ENCODE peak calls at places on chromosomes 5 and 9, in nine cellular contexts. H, C, L, Y, O, M, N, T and V are unnamed samples.
A peak's percentile ranks its signal among the peaks of the same experiment; 100 is the strongest.

GRCh38 chr5:95283761-95284511 is 958 bp downstream of the MCTP1 start:
- DNase-seq in H (no peak), C (no peak), L (no peak), Y (no peak), O (no peak), M (peak; percentile 35), N (peak; percentile 26), T (no peak), V (no peak)

GRCh38 chr5:78511116-78511906 is 137.3 kb downstream of the LHFPL2 start:
- DNase-seq in H (peak; percentile 67), C (no peak), L (no peak), Y (no peak), O (peak; percentile 67), M (no peak), N (no peak), T (no peak), V (no peak)

GRCh38 chr9:9631302-9631701 is 981.5 kb downstream of the PTPRD start:
- DNase-seq in H (no peak), C (no peak), L (no peak), Y (no peak), O (no peak), M (no peak), N (peak; percentile 40), T (no peak), V (no peak)

GRCh38 chr5:91417219-91417618 is 34.1 kb upstream of the ARRDC3 start:
- DNase-seq in H (no peak), C (peak; percentile 24), L (no peak), Y (no peak), O (no peak), M (no peak), N (peak; percentile 9), T (no peak), V (no peak)

GRCh38 chr9:38026021-38026809 is 42.8 kb downstream of the SHB start:
- DNase-seq in H (peak; percentile 74), C (peak; percentile 91), L (peak; percentile 29), Y (no peak), O (peak; percentile 54), M (peak; percentile 90), N (peak; percentile 98), T (no peak), V (peak; percentile 77)

GRCh38 chr5:113274836-113275414 is 159.9 kb downstream of the TSSK1B start:
- DNase-seq in H (no peak), C (no peak), L (no peak), Y (no peak), O (no peak), M (no peak), N (no peak), T (peak; percentile 10), V (no peak)

GRCh38 chr5:16916262-16916878 is 19.7 kb downstream of the MYO10 start:
- DNase-seq in H (no peak), C (peak; percentile 55), L (no peak), Y (no peak), O (no peak), M (peak; percentile 91), N (peak; percentile 98), T (no peak), V (peak; percentile 80)

GRCh38 chr9:136542246-136543041 is 3.4 kb downstream of the NOTCH1 start:
- DNase-seq in H (no peak), C (no peak), L (no peak), Y (no peak), O (no peak), M (no peak), N (no peak), T (peak; percentile 40), V (no peak)

GRCh38 chr5:64074533-64074932 is 91.1 kb upstream of the RNF180 start:
- DNase-seq in H (no peak), C (no peak), L (peak; percentile 21), Y (no peak), O (no peak), M (peak; percentile 31), N (peak; percentile 18), T (no peak), V (no peak)

GRCh38 chr5:61010759-61011460 is 65.9 kb downstream of the NDUFAF2 start:
- DNase-seq in H (no peak), C (no peak), L (peak; percentile 8), Y (no peak), O (no peak), M (no peak), N (no peak), T (no peak), V (no peak)

GRCh38 chr9:73583590-73583989 is 431.9 kb downstream of the ANXA1 start:
- DNase-seq in H (no peak), C (no peak), L (no peak), Y (no peak), O (no peak), M (peak; percentile 53), N (peak; percentile 82), T (no peak), V (no peak)

GRCh38 chr5:181053760-181054122 is 13.7 kb downstream of the BTNL9 start:
- DNase-seq in H (no peak), C (no peak), L (no peak), Y (no peak), O (no peak), M (no peak), N (no peak), T (no peak), V (no peak)

GRCh38 chr5:56259002-56259511 is 25.9 kb upstream of the ANKRD55 start:
- DNase-seq in H (no peak), C (peak; percentile 90), L (peak; percentile 63), Y (no peak), O (no peak), M (peak; percentile 91), N (peak; percentile 96), T (no peak), V (no peak)

GRCh38 chr5:168076561-168076991 is 214.9 kb upstream of the WWC1 start:
- DNase-seq in H (no peak), C (peak; percentile 1), L (peak; percentile 16), Y (no peak), O (no peak), M (no peak), N (no peak), T (no peak), V (no peak)

GRCh38 chr9:77826116-77826515 is 178.0 kb upstream of the GNA14 start:
- DNase-seq in H (no peak), C (no peak), L (no peak), Y (no peak), O (no peak), M (no peak), N (no peak), T (no peak), V (no peak)

GRCh38 chr5:10680876-10681481 is 80.1 kb downstream of the DAP start:
- DNase-seq in H (no peak), C (no peak), L (no peak), Y (no peak), O (no peak), M (no peak), N (no peak), T (no peak), V (no peak)

DNA sequence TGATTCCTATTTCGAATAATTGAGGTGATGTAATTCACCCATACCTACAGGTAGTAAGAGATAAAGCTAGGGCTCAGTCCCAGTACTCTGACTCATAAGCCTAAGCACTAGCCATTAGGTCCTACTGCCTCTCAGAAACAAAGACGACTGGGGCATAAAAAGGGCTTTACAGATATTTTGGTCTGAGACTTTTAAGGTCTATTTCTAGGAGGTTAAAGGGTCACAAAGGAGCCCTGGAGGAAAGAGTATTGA is 69.8 kb downstream of the SGCD start:
- DNase-seq in H (no peak), C (no peak), L (no peak), Y (no peak), O (no peak), M (no peak), N (no peak), T (no peak), V (no peak)
- H3K27ac ChIP-seq in H (no peak overlapping the region), C (no peak overlapping the region), L (no peak overlapping the region), Y (no peak overlapping the region), O (peak overlapping the region; percentile 51), M (no peak overlapping the region), N (no peak overlapping the region), T (no peak overlapping the region), V (no peak overlapping the region)

GRCh38 chr5:38716516-38716915 is 129.3 kb upstream of the OSMR start:
- DNase-seq in H (no peak), C (no peak), L (no peak), Y (no peak), O (no peak), M (no peak), N (no peak), T (no peak), V (no peak)

GRCh38 chr5:38719916-38720315 is 125.9 kb upstream of the OSMR start:
- DNase-seq in H (no peak), C (peak; percentile 68), L (no peak), Y (no peak), O (no peak), M (peak; percentile 27), N (peak; percentile 79), T (no peak), V (no peak)

GRCh38 chr5:38719403-38719802 is 126.4 kb upstream of the OSMR start:
- DNase-seq in H (no peak), C (no peak), L (no peak), Y (no peak), O (no peak), M (no peak), N (no peak), T (no peak), V (no peak)

GRCh38 chr5:38720691-38721361 is 125.0 kb upstream of the OSMR start:
- DNase-seq in H (no peak), C (no peak), L (no peak), Y (no peak), O (no peak), M (no peak), N (no peak), T (no peak), V (no peak)

DNA sequence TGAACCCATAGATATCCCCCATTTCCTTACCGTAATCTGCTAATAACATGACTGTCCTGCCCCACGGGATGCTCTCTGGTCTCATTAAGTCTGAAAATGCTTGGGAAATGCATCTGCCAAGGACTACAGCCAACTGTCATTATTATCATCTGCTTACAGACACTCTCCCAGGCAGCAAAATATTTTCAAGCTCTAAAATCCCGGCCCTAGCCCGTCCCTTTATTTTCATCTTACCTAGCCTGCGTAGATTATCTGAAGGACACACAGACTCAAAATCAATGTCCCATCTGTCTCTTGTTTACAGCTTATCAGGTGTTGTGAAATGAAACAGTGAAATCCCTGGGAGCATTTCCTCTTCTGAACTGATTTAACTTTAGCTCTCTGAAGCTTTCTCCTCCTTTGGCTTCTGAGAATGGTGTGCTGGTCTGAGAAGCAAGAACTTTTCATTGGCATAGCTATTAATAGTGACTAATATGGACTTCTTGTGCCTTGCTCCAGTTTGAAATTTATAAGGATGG is 126.9 kb upstream of the OSMR start:
- DNase-seq in H (no peak), C (no peak), L (no peak), Y (no peak), O (no peak), M (no peak), N (no peak), T (no peak), V (no peak)
- H3K27ac ChIP-seq in H (no peak overlapping the region), C (no peak overlapping the region), L (no peak overlapping the region), Y (peak overlapping the region; percentile 46), O (peak overlapping the region; percentile 55), M (no peak overlapping the region), N (peak overlapping the region; percentile 57), T (peak overlapping the region; percentile 47), V (no peak overlapping the region)

GRCh38 chr9:123378028-123378427 is 22.0 kb downstream of the CRB2 start:
- DNase-seq in H (no peak), C (no peak), L (no peak), Y (no peak), O (no peak), M (no peak), N (no peak), T (no peak), V (no peak)
- H3K27ac ChIP-seq in H (no peak overlapping the region), C (no peak overlapping the region), L (no peak overlapping the region), Y (no peak overlapping the region), O (no peak overlapping the region), M (no peak overlapping the region), N (no peak overlapping the region), T (peak overlapping the region; percentile 19), V (no peak overlapping the region)

GRCh38 chr5:136081192-136081591 is 51.5 kb upstream of the SMAD5 start:
- DNase-seq in H (no peak), C (no peak), L (no peak), Y (no peak), O (no peak), M (no peak), N (no peak), T (no peak), V (no peak)
- H3K27ac ChIP-seq in H (no peak overlapping the region), C (peak overlapping the region; percentile 84), L (no peak overlapping the region), Y (peak overlapping the region; percentile 73), O (peak overlapping the region; percentile 80), M (peak overlapping the region; percentile 55), N (peak overlapping the region; percentile 56), T (no peak overlapping the region), V (no peak overlapping the region)